ENCODE peak calls at places on chromosome 20, in eight cellular contexts. S is effector memory CD4-positive, alpha-beta T cell; W is occipital lobe; K is AG10803; U is SIG-M5; Q is activated CD4-positive, alpha-beta T cell treated with anti-CD3 and anti-CD28 coated beads, Interleukin-2, amount 50 U/mL, for 48 hours; G is psoas muscle; I is GF-D8. J is an unnamed sample.

GRCh38 chr20:9989066-9989724 is 45.6 kb upstream of the ANKEF1 start:
- DNase-seq in G (no peak), S (no peak), Q (no peak), I (no peak), W (no peak), U (peak), K (peak), J (no peak)

GRCh38 chr20:21609221-21609620 is 95.4 kb upstream of the NKX2-2 start:
- DNase-seq in K (peak), Q (no peak), G (no peak), I (no peak), S (no peak), U (no peak), W (peak), J (no peak)

GRCh38 chr20:31706607-31707257 is 15.9 kb downstream of the BCL2L1 start:
- DNase-seq in K (no peak), I (peak), S (no peak), W (no peak), G (no peak), U (no peak), Q (no peak), J (peak)

GRCh38 chr20:24952376-24953203 is 3.5 kb downstream of the CST7 start:
- DNase-seq in G (no peak), I (no peak), K (no peak), U (no peak), W (no peak), Q (no peak), S (no peak), J (no peak)

GRCh38 chr20:38283236-38283635 is 20.7 kb upstream of the BPI start:
- DNase-seq in K (no peak), I (no peak), U (no peak), S (no peak), G (no peak), W (no peak), Q (no peak), J (no peak)

GRCh38 chr20:50395258-50395729 is 114.9 kb upstream of the PTPN1 start:
- DNase-seq in S (no peak), I (no peak), G (peak), K (peak), W (no peak), Q (no peak), U (no peak), J (no peak)

GRCh38 chr20:46004813-46005505 is 3.7 kb upstream of the MMP9 start:
- DNase-seq in Q (no peak), W (no peak), K (no peak), G (no peak), I (peak), U (peak), S (no peak), J (no peak)

GRCh38 chr20:20956586-20956985 is 149.6 kb downstream of the LINC00237 start:
- DNase-seq in G (no peak), W (no peak), K (no peak), S (no peak), I (no peak), U (no peak), Q (no peak), J (no peak)

GRCh38 chr20:45545754-45546453 is 1.3 kb downstream of the EPPIN start:
- DNase-seq in G (no peak), I (no peak), S (no peak), Q (no peak), K (peak), U (no peak), W (no peak), J (peak)

GRCh38 chr20:51583073-51583472 is 40.6 kb upstream of the NFATC2 start:
- DNase-seq in G (no peak), W (no peak), U (no peak), I (no peak), Q (no peak), S (no peak), K (no peak), J (no peak)

GRCh38 chr20:24870876-24871275 is 78.2 kb upstream of the CST7 start:
- DNase-seq in S (no peak), I (no peak), U (no peak), Q (no peak), G (no peak), W (no peak), K (no peak), J (no peak)

GRCh38 chr20:43409041-43409913 is 48.4 kb upstream of the SRSF6 start:
- DNase-seq in I (no peak), G (no peak), K (peak), W (peak), U (no peak), S (no peak), Q (no peak), J (peak)

GRCh38 chr20:63117151-63117550 is 98.8 kb downstream of the YTHDF1 start:
- DNase-seq in Q (no peak), S (no peak), K (no peak), I (no peak), U (no peak), G (no peak), W (no peak), J (no peak)

GRCh38 chr20:1122388-1123315 is 4.2 kb downstream of the PSMF1 start:
- DNase-seq in Q (no peak), U (no peak), G (peak), K (peak), S (no peak), W (no peak), I (no peak), J (peak)

GRCh38 chr20:40276291-40276690 is 412.7 kb downstream of the MAFB start:
- DNase-seq in I (no peak), K (peak), G (peak), Q (no peak), U (no peak), S (no peak), W (no peak), J (no peak)

GRCh38 chr20:63108247-63108646 is 101.5 kb upstream of the BHLHE23 start:
- DNase-seq in I (no peak), G (no peak), Q (no peak), W (no peak), U (no peak), S (no peak), K (no peak), J (no peak)

GRCh38 chr20:13220194-13220856 is 749 bp upstream of the ISM1 start:
- DNase-seq in K (peak), I (no peak), W (no peak), U (no peak), S (no peak), Q (peak), G (peak), J (no peak)

GRCh38 chr20:63896136-63896890 is 1.4 kb downstream of the DNAJC5 start:
- DNase-seq in G (peak), S (no peak), K (peak), I (peak), W (no peak), Q (peak), U (peak), J (peak)

GRCh38 chr20:1876217-1876921 is 18.8 kb upstream of the SIRPA start:
- DNase-seq in I (no peak), Q (no peak), S (no peak), K (no peak), U (no peak), G (no peak), W (no peak), J (no peak)

GRCh38 chr20:61500791-61501321 is 248.8 kb downstream of the CDH4 start:
- DNase-seq in G (no peak), S (no peak), W (no peak), Q (no peak), U (no peak), I (no peak), K (peak), J (no peak)

GRCh38 chr20:49510562-49511117 is 28.2 kb upstream of the KCNB1 start:
- DNase-seq in K (peak), U (no peak), I (no peak), W (no peak), Q (no peak), S (no peak), G (peak), J (no peak)

GRCh38 chr20:57564180-57564802 is 3.4 kb downstream of the PCK1 start:
- DNase-seq in U (no peak), Q (no peak), I (no peak), K (no peak), S (no peak), G (no peak), W (no peak), J (no peak)

GRCh38 chr20:37741055-37741454 is 47.2 kb downstream of the CTNNBL1 start:
- DNase-seq in S (no peak), W (no peak), U (no peak), Q (no peak), K (no peak), G (no peak), I (no peak), J (no peak)

GRCh38 chr20:63694596-63695418 is 1.6 kb upstream of the TNFRSF6B start:
- DNase-seq in K (no peak), S (no peak), G (no peak), W (no peak), U (no peak), Q (no peak), I (no peak), J (no peak)

GRCh38 chr20:51801220-51801991 is 915 bp downstream of the SALL4 start:
- DNase-seq in W (no peak), S (no peak), Q (no peak), G (no peak), I (no peak), K (no peak), U (no peak), J (no peak)

GRCh38 chr20:4476903-4477302 is 244.8 kb upstream of the PRND start:
- DNase-seq in K (peak), W (no peak), G (no peak), S (no peak), I (no peak), U (no peak), Q (no peak), J (no peak)

GRCh38 chr20:38872491-38873049 is 53.6 kb upstream of the FAM83D start:
- DNase-seq in G (no peak), S (no peak), K (no peak), W (no peak), U (no peak), I (no peak), Q (no peak), J (no peak)

GRCh38 chr20:9940329-9940728 is 94.5 kb upstream of the ANKEF1 start:
- DNase-seq in I (no peak), K (no peak), W (no peak), S (no peak), G (no peak), Q (no peak), U (no peak), J (no peak)

J was measured in K562.